ENCODE peak calls at places on chromosomes 2 and 18, in six cellular contexts. W is neuronal stem cell; P is Panc1; S is activated CD8-positive, alpha-beta memory T cell treated with anti-CD3 and anti-CD28 coated beads, Interleukin-2, amount 50 U/mL, for 48 hours; J is body of pancreas; T is ACHN. C is an unnamed sample.

GRCh38 chr2:1748176-1748740 is 3.9 kb upstream of the PXDN start:
- DNase-seq in W (no peak), P (no peak), S (peak), J (no peak), T (no peak), C (peak)

GRCh38 chr2:63163231-63163845 is 112.7 kb downstream of the OTX1 start:
- DNase-seq in W (no peak), P (no peak), S (no peak), J (no peak), T (no peak), C (no peak)

GRCh38 chr2:54085069-54085468 is 30.3 kb upstream of the ACYP2 start:
- DNase-seq in W (no peak), P (no peak), S (no peak), J (peak), T (no peak), C (no peak)

GRCh38 chr2:236665572-236666118 is 96.0 kb downstream of the ACKR3 start:
- DNase-seq in W (no peak), P (no peak), S (peak), J (no peak), T (no peak), C (peak)

GRCh38 chr2:37877457-37878315 is 47.4 kb upstream of the RMDN2 start:
- DNase-seq in W (peak), P (peak), S (no peak), J (no peak), T (peak), C (no peak)

GRCh38 chr2:119205001-119205669 is 18.5 kb upstream of the STEAP3 start:
- DNase-seq in W (no peak), P (no peak), S (no peak), J (no peak), T (no peak), C (no peak)

GRCh38 chr2:124161542-124161941 is 136.5 kb downstream of the CNTNAP5 start:
- DNase-seq in W (no peak), P (no peak), S (no peak), J (no peak), T (no peak), C (no peak)

GRCh38 chr18:24052053-24052452 is 37.5 kb downstream of the TTC39C start:
- DNase-seq in W (no peak), P (no peak), S (no peak), J (no peak), T (no peak), C (no peak)

GRCh38 chr2:108215794-108216211 is 24.0 kb upstream of the SULT1C3 start:
- DNase-seq in W (no peak), P (no peak), S (no peak), J (peak), T (peak), C (no peak)

GRCh38 chr2:238701066-238701906 is 146.6 kb upstream of the TWIST2 start:
- DNase-seq in W (no peak), P (no peak), S (peak), J (no peak), T (no peak), C (peak)

GRCh38 chr2:239830718-239831271 is 194.3 kb downstream of the NDUFA10 start:
- DNase-seq in W (no peak), P (no peak), S (peak), J (no peak), T (no peak), C (peak)

GRCh38 chr2:10721344-10722251 is at the start of gene ATP6V1C2:
- DNase-seq in W (peak), P (no peak), S (peak), J (peak), T (peak), C (no peak)

GRCh38 chr18:80148316-80149199 is 39.5 kb downstream of the ADNP2 start:
- DNase-seq in W (no peak), P (no peak), S (no peak), J (peak), T (no peak), C (no peak)

GRCh38 chr2:212975333-212975732 is 176.1 kb downstream of the IKZF2 start:
- DNase-seq in W (no peak), P (no peak), S (no peak), J (no peak), T (no peak), C (no peak)

GRCh38 chr2:112433932-112434730 is 686 bp upstream of the RGPD8 start:
- DNase-seq in W (no peak), P (no peak), S (no peak), J (no peak), T (no peak), C (no peak)

GRCh38 chr2:154375625-154376020 is 322.9 kb upstream of the KCNJ3 start:
- DNase-seq in W (peak), P (peak), S (no peak), J (no peak), T (peak), C (no peak)

GRCh38 chr18:57813245-57813644 is 10.1 kb upstream of the ATP8B1 start:
- DNase-seq in W (no peak), P (peak), S (no peak), J (no peak), T (peak), C (no peak)

GRCh38 chr2:48711343-48711742 is 44.2 kb downstream of the LHCGR start:
- DNase-seq in W (no peak), P (no peak), S (no peak), J (no peak), T (no peak), C (no peak)

GRCh38 chr2:47058061-47058931 is 96.8 kb downstream of the STPG4 start:
- DNase-seq in W (no peak), P (no peak), S (no peak), J (peak), T (no peak), C (no peak)

GRCh38 chr2:5719629-5720334 is 27.6 kb downstream of the SOX11 start:
- DNase-seq in W (no peak), P (no peak), S (no peak), J (no peak), T (no peak), C (no peak)

GRCh38 chr2:42307180-42307579 is 53.8 kb downstream of the COX7A2L start:
- DNase-seq in W (no peak), P (no peak), S (no peak), J (no peak), T (no peak), C (no peak)

GRCh38 chr18:35582310-35582682 is 756 bp downstream of the GALNT1 start:
- DNase-seq in W (no peak), P (no peak), S (no peak), J (no peak), T (no peak), C (no peak)

GRCh38 chr2:239715202-239715601 is 309.9 kb downstream of the NDUFA10 start:
- DNase-seq in W (no peak), P (no peak), S (no peak), J (no peak), T (no peak), C (peak)

GRCh38 chr2:54635554-54636152 is 87.8 kb upstream of the EML6 start:
- DNase-seq in W (no peak), P (no peak), S (no peak), J (no peak), T (no peak), C (no peak)

GRCh38 chr18:26493021-26493420 is 55.3 kb downstream of the KCTD1 start:
- DNase-seq in W (no peak), P (no peak), S (no peak), J (no peak), T (no peak), C (no peak)

GRCh38 chr2:196160101-196160500 is 11.3 kb downstream of the STK17B start:
- DNase-seq in W (no peak), P (no peak), S (no peak), J (no peak), T (peak), C (no peak)

GRCh38 chr2:211860224-211860623 is 678.4 kb downstream of the ERBB4 start:
- DNase-seq in W (no peak), P (no peak), S (no peak), J (no peak), T (no peak), C (no peak)

GRCh38 chr2:32832821-32833220 is 113.9 kb upstream of the LTBP1 start:
- DNase-seq in W (peak), P (no peak), S (no peak), J (no peak), T (no peak), C (no peak)